ENCODE peak calls at places on chromosomes 13 and 19, in six cellular contexts. One of them, this sample, is unnamed.

GRCh38 chr19:15123900-15124299 is 16.7 kb downstream of the SYDE1 start:
- DNase-seq in stimulated activated CD4-positive, alpha-beta T cell treated with anti-CD3 and anti-CD28 coated beads, Interleukin-15, amount 100 ng/mL, for 1 hour: no peak
- DNase-seq in SW480: no peak
- DNase-seq in GM12891: no peak
- DNase-seq in tibial artery: peak
- DNase-seq in NCI-H748 treated with DMSO at 0.1 percent for 48 hours: no peak
- DNase-seq in this sample: no peak

GRCh38 chr19:10206226-10206873 is 11.6 kb upstream of the DNMT1 start:
- DNase-seq in GM12891: no peak
- DNase-seq in stimulated activated CD4-positive, alpha-beta T cell treated with anti-CD3 and anti-CD28 coated beads, Interleukin-15, amount 100 ng/mL, for 1 hour: no peak
- DNase-seq in tibial artery: no peak
- DNase-seq in SW480: peak
- DNase-seq in NCI-H748 treated with DMSO at 0.1 percent for 48 hours: no peak
- DNase-seq in this sample: no peak

GRCh38 chr13:32234914-32235313 is 80.2 kb downstream of the ZAR1L start:
- DNase-seq in GM12891: no peak
- DNase-seq in stimulated activated CD4-positive, alpha-beta T cell treated with anti-CD3 and anti-CD28 coated beads, Interleukin-15, amount 100 ng/mL, for 1 hour: no peak
- DNase-seq in NCI-H748 treated with DMSO at 0.1 percent for 48 hours: no peak
- DNase-seq in SW480: no peak
- DNase-seq in tibial artery: no peak
- DNase-seq in this sample: no peak

GRCh38 chr19:55319786-55320185 is 5.4 kb downstream of the TMEM150B start:
- DNase-seq in SW480: no peak
- DNase-seq in GM12891: no peak
- DNase-seq in tibial artery: no peak
- DNase-seq in NCI-H748 treated with DMSO at 0.1 percent for 48 hours: no peak
- DNase-seq in stimulated activated CD4-positive, alpha-beta T cell treated with anti-CD3 and anti-CD28 coated beads, Interleukin-15, amount 100 ng/mL, for 1 hour: no peak
- DNase-seq in this sample: no peak

GRCh38 chr13:111898956-111899713 is 167.8 kb upstream of the SOX1 start:
- DNase-seq in tibial artery: no peak
- DNase-seq in SW480: no peak
- DNase-seq in NCI-H748 treated with DMSO at 0.1 percent for 48 hours: no peak
- DNase-seq in stimulated activated CD4-positive, alpha-beta T cell treated with anti-CD3 and anti-CD28 coated beads, Interleukin-15, amount 100 ng/mL, for 1 hour: no peak
- DNase-seq in GM12891: no peak
- DNase-seq in this sample: no peak

GRCh38 chr13:77832339-77833100 is 86.1 kb downstream of the EDNRB start:
- DNase-seq in GM12891: no peak
- DNase-seq in tibial artery: no peak
- DNase-seq in SW480: no peak
- DNase-seq in NCI-H748 treated with DMSO at 0.1 percent for 48 hours: no peak
- DNase-seq in stimulated activated CD4-positive, alpha-beta T cell treated with anti-CD3 and anti-CD28 coated beads, Interleukin-15, amount 100 ng/mL, for 1 hour: no peak
- DNase-seq in this sample: no peak

GRCh38 chr13:23822252-23822824 is 66.9 kb downstream of the MIPEP start:
- DNase-seq in NCI-H748 treated with DMSO at 0.1 percent for 48 hours: no peak
- DNase-seq in stimulated activated CD4-positive, alpha-beta T cell treated with anti-CD3 and anti-CD28 coated beads, Interleukin-15, amount 100 ng/mL, for 1 hour: no peak
- DNase-seq in GM12891: no peak
- DNase-seq in SW480: no peak
- DNase-seq in tibial artery: no peak
- DNase-seq in this sample: no peak

GRCh38 chr13:32941368-32941767 is 74.9 kb upstream of the KL start:
- DNase-seq in NCI-H748 treated with DMSO at 0.1 percent for 48 hours: no peak
- DNase-seq in SW480: no peak
- DNase-seq in tibial artery: no peak
- DNase-seq in stimulated activated CD4-positive, alpha-beta T cell treated with anti-CD3 and anti-CD28 coated beads, Interleukin-15, amount 100 ng/mL, for 1 hour: no peak
- DNase-seq in GM12891: no peak
- DNase-seq in this sample: no peak

GRCh38 chr19:11673608-11674041 is 65.1 kb downstream of the ZNF823 start:
- DNase-seq in stimulated activated CD4-positive, alpha-beta T cell treated with anti-CD3 and anti-CD28 coated beads, Interleukin-15, amount 100 ng/mL, for 1 hour: no peak
- DNase-seq in NCI-H748 treated with DMSO at 0.1 percent for 48 hours: peak
- DNase-seq in SW480: no peak
- DNase-seq in GM12891: no peak
- DNase-seq in tibial artery: peak
- DNase-seq in this sample: no peak

GRCh38 chr13:43730642-43731041 is 56.1 kb downstream of the ENOX1 start:
- DNase-seq in NCI-H748 treated with DMSO at 0.1 percent for 48 hours: no peak
- DNase-seq in tibial artery: no peak
- DNase-seq in stimulated activated CD4-positive, alpha-beta T cell treated with anti-CD3 and anti-CD28 coated beads, Interleukin-15, amount 100 ng/mL, for 1 hour: no peak
- DNase-seq in SW480: no peak
- DNase-seq in GM12891: no peak
- DNase-seq in this sample: no peak

GRCh38 chr19:49216076-49216475 is 58.5 kb downstream of the TRPM4 start:
- DNase-seq in NCI-H748 treated with DMSO at 0.1 percent for 48 hours: no peak
- DNase-seq in tibial artery: no peak
- DNase-seq in GM12891: no peak
- DNase-seq in SW480: no peak
- DNase-seq in stimulated activated CD4-positive, alpha-beta T cell treated with anti-CD3 and anti-CD28 coated beads, Interleukin-15, amount 100 ng/mL, for 1 hour: no peak
- DNase-seq in this sample: no peak

GRCh38 chr19:38543807-38544568 is 73.8 kb downstream of the MAP4K1 start:
- DNase-seq in GM12891: peak
- DNase-seq in stimulated activated CD4-positive, alpha-beta T cell treated with anti-CD3 and anti-CD28 coated beads, Interleukin-15, amount 100 ng/mL, for 1 hour: no peak
- DNase-seq in NCI-H748 treated with DMSO at 0.1 percent for 48 hours: peak
- DNase-seq in SW480: peak
- DNase-seq in tibial artery: peak
- DNase-seq in this sample: no peak

GRCh38 chr13:48156466-48156865 is 61.6 kb upstream of the MED4 start:
- DNase-seq in NCI-H748 treated with DMSO at 0.1 percent for 48 hours: no peak
- DNase-seq in tibial artery: peak
- DNase-seq in GM12891: no peak
- DNase-seq in SW480: no peak
- DNase-seq in stimulated activated CD4-positive, alpha-beta T cell treated with anti-CD3 and anti-CD28 coated beads, Interleukin-15, amount 100 ng/mL, for 1 hour: peak
- DNase-seq in this sample: peak

GRCh38 chr13:100280681-100281080 is 191.8 kb downstream of the PCCA start:
- DNase-seq in tibial artery: no peak
- DNase-seq in GM12891: no peak
- DNase-seq in SW480: no peak
- DNase-seq in NCI-H748 treated with DMSO at 0.1 percent for 48 hours: no peak
- DNase-seq in stimulated activated CD4-positive, alpha-beta T cell treated with anti-CD3 and anti-CD28 coated beads, Interleukin-15, amount 100 ng/mL, for 1 hour: no peak
- DNase-seq in this sample: no peak

GRCh38 chr13:39038569-39038898 is 278 bp downstream of the NHLRC3 start:
- DNase-seq in SW480: peak
- DNase-seq in NCI-H748 treated with DMSO at 0.1 percent for 48 hours: no peak
- DNase-seq in tibial artery: no peak
- DNase-seq in stimulated activated CD4-positive, alpha-beta T cell treated with anti-CD3 and anti-CD28 coated beads, Interleukin-15, amount 100 ng/mL, for 1 hour: peak
- DNase-seq in GM12891: no peak
- DNase-seq in this sample: no peak

GRCh38 chr19:39275578-39275977 is 7.4 kb downstream of the IFNL2 start:
- DNase-seq in stimulated activated CD4-positive, alpha-beta T cell treated with anti-CD3 and anti-CD28 coated beads, Interleukin-15, amount 100 ng/mL, for 1 hour: no peak
- DNase-seq in SW480: no peak
- DNase-seq in NCI-H748 treated with DMSO at 0.1 percent for 48 hours: no peak
- DNase-seq in GM12891: no peak
- DNase-seq in tibial artery: no peak
- DNase-seq in this sample: no peak

GRCh38 chr19:44072543-44073401 is 813 bp downstream of the ZNF284 start:
- DNase-seq in stimulated activated CD4-positive, alpha-beta T cell treated with anti-CD3 and anti-CD28 coated beads, Interleukin-15, amount 100 ng/mL, for 1 hour: no peak
- DNase-seq in tibial artery: no peak
- DNase-seq in NCI-H748 treated with DMSO at 0.1 percent for 48 hours: no peak
- DNase-seq in GM12891: no peak
- DNase-seq in SW480: no peak
- DNase-seq in this sample: no peak

GRCh38 chr13:99666146-99666805 is 165.0 kb downstream of the TM9SF2 start:
- DNase-seq in tibial artery: no peak
- DNase-seq in stimulated activated CD4-positive, alpha-beta T cell treated with anti-CD3 and anti-CD28 coated beads, Interleukin-15, amount 100 ng/mL, for 1 hour: no peak
- DNase-seq in NCI-H748 treated with DMSO at 0.1 percent for 48 hours: no peak
- DNase-seq in GM12891: no peak
- DNase-seq in SW480: no peak
- DNase-seq in this sample: no peak

GRCh38 chr13:106466691-106467405 is 68.6 kb downstream of the EFNB2 start:
- DNase-seq in tibial artery: no peak
- DNase-seq in NCI-H748 treated with DMSO at 0.1 percent for 48 hours: no peak
- DNase-seq in SW480: peak
- DNase-seq in GM12891: no peak
- DNase-seq in stimulated activated CD4-positive, alpha-beta T cell treated with anti-CD3 and anti-CD28 coated beads, Interleukin-15, amount 100 ng/mL, for 1 hour: no peak
- DNase-seq in this sample: no peak

This sample was measured in activated B cell treated with CpG ODN at 0.5 μM for 24 hours.